ENCODE peak calls at places on chromosome 16, in four cellular contexts. U, C, R and E are unnamed samples.

GRCh38 chr16:84795338-84796053 is 24.3 kb upstream of the CRISPLD2 start:
- DNase-seq in U (peak; percentile 89), C (no peak), R (peak; percentile 94), E (peak; percentile 97)

GRCh38 chr16:23448392-23448791 is 4.6 kb downstream of the COG7 start:
- DNase-seq in C (no peak), R (no peak), U (no peak), E (no peak)

GRCh38 chr16:27805828-27806351 is 255.9 kb downstream of the KATNIP start:
- DNase-seq in R (no peak), U (peak; percentile 32), C (no peak), E (no peak)

GRCh38 chr16:27474921-27475320 is 72.9 kb downstream of the IL21R start:
- DNase-seq in C (no peak), R (no peak), U (peak; percentile 65), E (no peak)

GRCh38 chr16:68368602-68368944 is 57.8 kb downstream of the PRMT7 start:
- DNase-seq in U (no peak), C (peak; percentile 36), R (no peak), E (no peak)

GRCh38 chr16:68086336-68086821 is 1.2 kb downstream of the NFATC3 start:
- DNase-seq in R (no peak), C (peak; percentile 52), U (no peak), E (no peak)

GRCh38 chr16:24098896-24099295 is 157.2 kb upstream of the CACNG3 start:
- DNase-seq in C (no peak), R (no peak), U (no peak), E (peak; percentile 77)

GRCh38 chr16:30346286-30346685 is 8.8 kb downstream of the CD2BP2 start:
- DNase-seq in C (no peak), R (no peak), U (no peak), E (no peak)

GRCh38 chr16:4586297-4586696 is 28.4 kb downstream of the UBALD1 start:
- DNase-seq in C (no peak), R (no peak), U (no peak), E (no peak)

GRCh38 chr16:56856876-56857447 is 8.0 kb upstream of the SLC12A3 start:
- DNase-seq in R (no peak), C (no peak), U (no peak), E (no peak)

GRCh38 chr16:26801628-26802027 is 265.1 kb upstream of the C16orf82 start:
- DNase-seq in R (no peak), C (no peak), U (no peak), E (no peak)

GRCh38 chr16:2194852-2195315 is 1.5 kb downstream of the CASKIN1 start:
- DNase-seq in C (peak; percentile 64), U (no peak), R (no peak), E (no peak)

GRCh38 chr16:1992475-1993292 is 2.9 kb downstream of the SYNGR3 start:
- DNase-seq in R (no peak), U (no peak), C (peak; percentile 51), E (no peak)

GRCh38 chr16:52469775-52470174 is 77.2 kb downstream of the TOX3 start:
- DNase-seq in R (no peak), U (no peak), C (no peak), E (no peak)

GRCh38 chr16:50878966-50879615 is 137.2 kb downstream of the CYLD start:
- DNase-seq in R (no peak), C (peak; percentile 41), U (no peak), E (peak; percentile 90)

GRCh38 chr16:89785523-89786155 is 30.8 kb downstream of the FANCA start:
- DNase-seq in U (no peak), C (no peak), R (no peak), E (no peak)

GRCh38 chr16:9261376-9261775 is 169.9 kb downstream of the HAPSTR1 start:
- DNase-seq in U (no peak), C (no peak), R (no peak), E (no peak)

GRCh38 chr16:67195676-67196075 is 3.3 kb upstream of the ELMO3 start:
- DNase-seq in C (no peak), R (no peak), U (no peak), E (no peak)

GRCh38 chr16:35365675-35366074 is 1906.3 kb downstream of the TP53TG3F start:
- DNase-seq in C (no peak), R (no peak), U (no peak), E (no peak)

GRCh38 chr16:35364263-35364662 is 1904.9 kb downstream of the TP53TG3F start:
- DNase-seq in U (no peak), R (no peak), C (no peak), E (no peak)

DNA sequence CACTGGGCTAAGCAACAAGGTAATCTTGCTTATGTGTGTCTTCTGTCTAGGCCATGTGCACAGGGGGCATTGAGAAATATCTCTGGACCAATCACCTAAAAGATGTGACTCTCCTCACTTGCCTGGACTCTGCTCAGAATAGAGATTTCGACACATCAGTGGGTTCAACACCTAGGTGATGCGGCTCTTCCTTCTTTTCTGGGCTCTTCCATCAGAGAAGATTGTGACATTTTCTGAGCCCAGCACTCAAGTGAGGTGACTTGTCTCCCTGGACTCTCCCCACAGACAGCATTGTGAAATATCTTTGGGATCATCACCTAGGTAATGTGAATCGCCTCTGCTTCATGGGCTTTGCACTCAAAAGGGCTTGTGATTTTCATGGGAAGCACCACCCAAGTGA is 1904.1 kb downstream of the TP53TG3F start:
- DNase-seq in U (no peak), C (no peak), R (no peak), E (no peak)
- H3K9me3 ChIP-seq in U (peaks cover 2% of the 10 kb centered on the region), C (peaks cover 2% of the 10 kb centered on the region), R (no peaks in the 10 kb centered on the region), E (no peaks in the 10 kb centered on the region)

GRCh38 chr16:60755907-60756306 is 1280.3 kb downstream of the CDH8 start:
- DNase-seq in C (no peak), U (no peak), R (no peak), E (no peak)
- H3K9me3 ChIP-seq in C (no peaks in the 10 kb centered on the region), U (no peaks in the 10 kb centered on the region), R (no peaks in the 10 kb centered on the region), E (no peaks in the 10 kb centered on the region)

GRCh38 chr16:35516551-35516950 is 2057.1 kb downstream of the TP53TG3F start:
- DNase-seq in U (no peak), C (no peak), R (no peak), E (no peak)

GRCh38 chr16:35516971-35517370 is 2057.6 kb downstream of the TP53TG3F start:
- DNase-seq in C (no peak), R (no peak), U (no peak), E (no peak)
- H3K9me3 ChIP-seq in C (peaks cover 33% of the 10 kb centered on the region), R (no peaks in the 10 kb centered on the region), U (no peaks in the 10 kb centered on the region), E (peaks cover 3% of the 10 kb centered on the region)

DNA sequence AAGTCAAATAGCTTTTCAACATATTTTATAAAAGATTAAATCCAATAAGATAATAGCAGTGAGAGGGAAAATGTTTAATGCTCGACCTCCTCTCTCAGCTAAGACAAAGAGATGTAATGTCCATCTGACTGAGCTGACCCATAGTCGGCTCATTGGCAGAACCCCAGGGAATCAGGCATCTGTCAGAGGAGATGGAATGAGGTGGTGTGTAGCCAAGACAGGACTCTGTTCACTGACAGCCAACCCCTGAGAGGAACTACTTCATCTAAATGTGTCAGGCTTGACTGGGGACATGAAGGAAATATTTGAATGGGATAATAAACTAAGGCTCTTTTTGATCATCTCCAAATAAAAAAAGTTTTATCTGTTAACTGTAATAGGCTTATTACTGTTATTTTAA is 188.0 kb downstream of the CDH11 start:
- DNase-seq in C (peak; percentile 7), U (no peak), R (no peak), E (no peak)
- H3K9me3 ChIP-seq in C (no peaks in the 10 kb centered on the region), U (no peaks in the 10 kb centered on the region), R (no peaks in the 10 kb centered on the region), E (no peaks in the 10 kb centered on the region)

GRCh38 chr16:35792516-35793285 is 2333.3 kb downstream of the TP53TG3F start:
- DNase-seq in R (no peak), C (no peak), U (peak; percentile 47), E (peak; percentile 89)

DNA sequence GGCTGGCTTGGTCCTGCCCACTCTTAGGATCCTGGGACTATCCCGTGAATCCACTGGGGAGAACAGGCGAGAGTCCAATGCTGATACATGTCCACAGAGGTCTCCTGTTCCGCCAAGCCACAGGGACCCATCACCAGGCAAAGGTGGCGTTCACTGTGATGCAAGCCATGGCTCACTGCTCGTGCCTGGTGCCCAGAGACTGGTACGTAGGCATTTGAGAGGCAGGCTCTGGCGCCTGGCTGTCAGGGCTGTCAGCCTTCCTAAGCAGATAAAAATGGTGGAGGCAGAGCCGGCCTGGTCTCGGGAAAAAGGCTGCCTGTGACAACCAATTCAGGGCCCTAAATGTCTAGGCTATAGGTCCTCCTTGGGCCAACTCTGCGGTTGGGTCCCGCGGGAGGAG is 2329.0 kb downstream of the TP53TG3F start:
- DNase-seq in C (no peak), U (peak; percentile 54), R (no peak), E (no peak)
- H3K9me3 ChIP-seq in C (peaks cover 45% of the 10 kb centered on the region), U (peaks cover 4% of the 10 kb centered on the region), R (no peaks in the 10 kb centered on the region), E (no peaks in the 10 kb centered on the region)